ENCODE peak calls at places on chromosomes 6 and 20, in nine cellular contexts. One of them, this sample, is unnamed.
A peak's percentile ranks its signal among the peaks of the same experiment; 100 is the strongest.

GRCh38 chr6:89928604-89929003 is 34.3 kb downstream of the GJA10 start:
- ATAC-seq in aorta: no peak
- ATAC-seq in lower lobe of right lung: no peak
- ATAC-seq in activated CD8-positive, alpha-beta T cell treated with anti-CD3 and anti-CD28 coated beads for 36 hours: peak; percentile 44
- ATAC-seq in RWPE2: no peak
- ATAC-seq in memory B cell: no peak
- ATAC-seq in A549: peak; percentile 31
- ATAC-seq in effector memory CD8-positive, alpha-beta T cell: no peak
- ATAC-seq in upper lobe of left lung: no peak
- ATAC-seq in this sample: peak; percentile 65

GRCh38 chr6:82144852-82145332 is 102.7 kb downstream of the IBTK start:
- ATAC-seq in A549: peak; percentile 87
- ATAC-seq in memory B cell: no peak
- ATAC-seq in upper lobe of left lung: peak; percentile 67
- ATAC-seq in activated CD8-positive, alpha-beta T cell treated with anti-CD3 and anti-CD28 coated beads for 36 hours: no peak
- ATAC-seq in lower lobe of right lung: peak; percentile 67
- ATAC-seq in RWPE2: peak; percentile 84
- ATAC-seq in effector memory CD8-positive, alpha-beta T cell: no peak
- ATAC-seq in aorta: peak; percentile 81
- ATAC-seq in this sample: no peak

GRCh38 chr6:117481926-117482239 is 591 bp upstream of the DCBLD1 start:
- ATAC-seq in upper lobe of left lung: no peak
- ATAC-seq in lower lobe of right lung: no peak
- ATAC-seq in aorta: no peak
- ATAC-seq in effector memory CD8-positive, alpha-beta T cell: peak; percentile 4
- ATAC-seq in RWPE2: no peak
- ATAC-seq in A549: no peak
- ATAC-seq in memory B cell: peak; percentile 11
- ATAC-seq in activated CD8-positive, alpha-beta T cell treated with anti-CD3 and anti-CD28 coated beads for 36 hours: no peak
- ATAC-seq in this sample: no peak

GRCh38 chr6:22091424-22091948 is 205.3 kb downstream of the PRL start:
- ATAC-seq in aorta: no peak
- ATAC-seq in upper lobe of left lung: no peak
- ATAC-seq in RWPE2: no peak
- ATAC-seq in lower lobe of right lung: peak; percentile 23
- ATAC-seq in activated CD8-positive, alpha-beta T cell treated with anti-CD3 and anti-CD28 coated beads for 36 hours: peak; percentile 82
- ATAC-seq in A549: no peak
- ATAC-seq in memory B cell: no peak
- ATAC-seq in effector memory CD8-positive, alpha-beta T cell: no peak
- ATAC-seq in this sample: no peak

GRCh38 chr20:58659841-58660240 is 8.8 kb downstream of the STX16 start:
- ATAC-seq in memory B cell: no peak
- ATAC-seq in A549: no peak
- ATAC-seq in effector memory CD8-positive, alpha-beta T cell: peak; percentile 28
- ATAC-seq in RWPE2: peak; percentile 34
- ATAC-seq in lower lobe of right lung: no peak
- ATAC-seq in activated CD8-positive, alpha-beta T cell treated with anti-CD3 and anti-CD28 coated beads for 36 hours: peak; percentile 59
- ATAC-seq in upper lobe of left lung: no peak
- ATAC-seq in aorta: no peak
- ATAC-seq in this sample: no peak

GRCh38 chr6:41713650-41714291 is 21.6 kb downstream of the TFEB start:
- ATAC-seq in RWPE2: peak; percentile 62
- ATAC-seq in upper lobe of left lung: no peak
- ATAC-seq in aorta: peak; percentile 24
- ATAC-seq in lower lobe of right lung: peak; percentile 4
- ATAC-seq in activated CD8-positive, alpha-beta T cell treated with anti-CD3 and anti-CD28 coated beads for 36 hours: peak; percentile 72
- ATAC-seq in memory B cell: peak; percentile 32
- ATAC-seq in A549: peak; percentile 72
- ATAC-seq in effector memory CD8-positive, alpha-beta T cell: no peak
- ATAC-seq in this sample: peak; percentile 30

GRCh38 chr20:49825521-49826033 is 12.9 kb downstream of the SLC9A8 start:
- ATAC-seq in aorta: no peak
- ATAC-seq in upper lobe of left lung: peak; percentile 43
- ATAC-seq in A549: peak; percentile 44
- ATAC-seq in activated CD8-positive, alpha-beta T cell treated with anti-CD3 and anti-CD28 coated beads for 36 hours: no peak
- ATAC-seq in RWPE2: peak; percentile 11
- ATAC-seq in lower lobe of right lung: peak; percentile 93
- ATAC-seq in memory B cell: no peak
- ATAC-seq in effector memory CD8-positive, alpha-beta T cell: no peak
- ATAC-seq in this sample: no peak

GRCh38 chr20:21396921-21397340 is 395 bp downstream of the NKX2-4 start:
- ATAC-seq in A549: peak; percentile 65
- ATAC-seq in aorta: no peak
- ATAC-seq in activated CD8-positive, alpha-beta T cell treated with anti-CD3 and anti-CD28 coated beads for 36 hours: peak; percentile 34
- ATAC-seq in upper lobe of left lung: peak; percentile 19
- ATAC-seq in memory B cell: no peak
- ATAC-seq in lower lobe of right lung: peak; percentile 14
- ATAC-seq in RWPE2: no peak
- ATAC-seq in effector memory CD8-positive, alpha-beta T cell: peak; percentile 39
- ATAC-seq in this sample: no peak

GRCh38 chr6:106461084-106461483 is 100.6 kb downstream of the CRYBG1 start:
- ATAC-seq in A549: no peak
- ATAC-seq in activated CD8-positive, alpha-beta T cell treated with anti-CD3 and anti-CD28 coated beads for 36 hours: no peak
- ATAC-seq in upper lobe of left lung: no peak
- ATAC-seq in memory B cell: no peak
- ATAC-seq in lower lobe of right lung: no peak
- ATAC-seq in effector memory CD8-positive, alpha-beta T cell: no peak
- ATAC-seq in RWPE2: no peak
- ATAC-seq in aorta: no peak
- ATAC-seq in this sample: no peak

GRCh38 chr20:47127986-47128385 is 228.5 kb downstream of the ZMYND8 start:
- ATAC-seq in A549: no peak
- ATAC-seq in RWPE2: no peak
- ATAC-seq in effector memory CD8-positive, alpha-beta T cell: no peak
- ATAC-seq in upper lobe of left lung: no peak
- ATAC-seq in aorta: no peak
- ATAC-seq in activated CD8-positive, alpha-beta T cell treated with anti-CD3 and anti-CD28 coated beads for 36 hours: no peak
- ATAC-seq in lower lobe of right lung: no peak
- ATAC-seq in memory B cell: no peak
- ATAC-seq in this sample: no peak

GRCh38 chr6:154457881-154458284 is 52.6 kb downstream of the CNKSR3 start:
- ATAC-seq in RWPE2: no peak
- ATAC-seq in activated CD8-positive, alpha-beta T cell treated with anti-CD3 and anti-CD28 coated beads for 36 hours: no peak
- ATAC-seq in upper lobe of left lung: no peak
- ATAC-seq in effector memory CD8-positive, alpha-beta T cell: no peak
- ATAC-seq in lower lobe of right lung: no peak
- ATAC-seq in memory B cell: no peak
- ATAC-seq in A549: no peak
- ATAC-seq in aorta: no peak
- ATAC-seq in this sample: no peak

GRCh38 chr6:37155394-37156312 is 14.3 kb upstream of the PIM1 start:
- ATAC-seq in upper lobe of left lung: no peak
- ATAC-seq in effector memory CD8-positive, alpha-beta T cell: peak; percentile 74
- ATAC-seq in RWPE2: no peak
- ATAC-seq in memory B cell: peak; percentile 94
- ATAC-seq in lower lobe of right lung: peak; percentile 45
- ATAC-seq in activated CD8-positive, alpha-beta T cell treated with anti-CD3 and anti-CD28 coated beads for 36 hours: peak; percentile 87
- ATAC-seq in A549: no peak
- ATAC-seq in aorta: no peak
- ATAC-seq in this sample: peak; percentile 92

GRCh38 chr20:2918096-2919049 is 45.1 kb downstream of the PTPRA start:
- ATAC-seq in upper lobe of left lung: no peak
- ATAC-seq in A549: no peak
- ATAC-seq in activated CD8-positive, alpha-beta T cell treated with anti-CD3 and anti-CD28 coated beads for 36 hours: no peak
- ATAC-seq in memory B cell: no peak
- ATAC-seq in RWPE2: no peak
- ATAC-seq in effector memory CD8-positive, alpha-beta T cell: no peak
- ATAC-seq in aorta: no peak
- ATAC-seq in lower lobe of right lung: no peak
- ATAC-seq in this sample: no peak

GRCh38 chr6:142855877-142856606 is 88.9 kb downstream of the HIVEP2 start:
- ATAC-seq in activated CD8-positive, alpha-beta T cell treated with anti-CD3 and anti-CD28 coated beads for 36 hours: peak; percentile 40
- ATAC-seq in A549: no peak
- ATAC-seq in lower lobe of right lung: no peak
- ATAC-seq in effector memory CD8-positive, alpha-beta T cell: peak; percentile 11
- ATAC-seq in RWPE2: no peak
- ATAC-seq in upper lobe of left lung: no peak
- ATAC-seq in memory B cell: peak; percentile 7
- ATAC-seq in aorta: no peak
- ATAC-seq in this sample: peak; percentile 68

GRCh38 chr6:36443951-36444428 is 1.2 kb downstream of the KCTD20 start:
- ATAC-seq in upper lobe of left lung: no peak
- ATAC-seq in memory B cell: no peak
- ATAC-seq in activated CD8-positive, alpha-beta T cell treated with anti-CD3 and anti-CD28 coated beads for 36 hours: no peak
- ATAC-seq in RWPE2: peak; percentile 46
- ATAC-seq in effector memory CD8-positive, alpha-beta T cell: no peak
- ATAC-seq in aorta: no peak
- ATAC-seq in lower lobe of right lung: no peak
- ATAC-seq in A549: peak; percentile 60
- ATAC-seq in this sample: no peak

GRCh38 chr6:118783931-118784528 is 109.9 kb upstream of the ASF1A start:
- ATAC-seq in upper lobe of left lung: no peak
- ATAC-seq in memory B cell: no peak
- ATAC-seq in lower lobe of right lung: peak; percentile 19
- ATAC-seq in RWPE2: peak; percentile 45
- ATAC-seq in activated CD8-positive, alpha-beta T cell treated with anti-CD3 and anti-CD28 coated beads for 36 hours: no peak
- ATAC-seq in A549: no peak
- ATAC-seq in aorta: no peak
- ATAC-seq in effector memory CD8-positive, alpha-beta T cell: no peak
- ATAC-seq in this sample: no peak

GRCh38 chr20:59331721-59332329 is 31.4 kb downstream of the EDN3 start:
- ATAC-seq in lower lobe of right lung: no peak
- ATAC-seq in memory B cell: no peak
- ATAC-seq in A549: no peak
- ATAC-seq in RWPE2: no peak
- ATAC-seq in upper lobe of left lung: no peak
- ATAC-seq in effector memory CD8-positive, alpha-beta T cell: no peak
- ATAC-seq in activated CD8-positive, alpha-beta T cell treated with anti-CD3 and anti-CD28 coated beads for 36 hours: no peak
- ATAC-seq in aorta: no peak
- ATAC-seq in this sample: no peak

GRCh38 chr6:165674155-165675029 is 11.4 kb upstream of the PDE10A start:
- ATAC-seq in RWPE2: no peak
- ATAC-seq in A549: no peak
- ATAC-seq in upper lobe of left lung: no peak
- ATAC-seq in aorta: no peak
- ATAC-seq in memory B cell: no peak
- ATAC-seq in effector memory CD8-positive, alpha-beta T cell: no peak
- ATAC-seq in lower lobe of right lung: no peak
- ATAC-seq in activated CD8-positive, alpha-beta T cell treated with anti-CD3 and anti-CD28 coated beads for 36 hours: no peak
- ATAC-seq in this sample: no peak

GRCh38 chr6:43842231-43842794 is 72.3 kb downstream of the VEGFA start:
- ATAC-seq in A549: no peak
- ATAC-seq in effector memory CD8-positive, alpha-beta T cell: no peak
- ATAC-seq in lower lobe of right lung: no peak
- ATAC-seq in upper lobe of left lung: no peak
- ATAC-seq in aorta: no peak
- ATAC-seq in activated CD8-positive, alpha-beta T cell treated with anti-CD3 and anti-CD28 coated beads for 36 hours: no peak
- ATAC-seq in memory B cell: no peak
- ATAC-seq in RWPE2: no peak
- ATAC-seq in this sample: no peak

GRCh38 chr6:127328043-127328442 is 15.4 kb downstream of the ECHDC1 start:
- ATAC-seq in aorta: no peak
- ATAC-seq in A549: no peak
- ATAC-seq in activated CD8-positive, alpha-beta T cell treated with anti-CD3 and anti-CD28 coated beads for 36 hours: no peak
- ATAC-seq in memory B cell: no peak
- ATAC-seq in effector memory CD8-positive, alpha-beta T cell: no peak
- ATAC-seq in RWPE2: no peak
- ATAC-seq in upper lobe of left lung: no peak
- ATAC-seq in lower lobe of right lung: no peak
- ATAC-seq in this sample: no peak

GRCh38 chr20:46056970-46057855 is 28.2 kb downstream of the SLC12A5 start:
- ATAC-seq in effector memory CD8-positive, alpha-beta T cell: no peak
- ATAC-seq in upper lobe of left lung: peak; percentile 55
- ATAC-seq in lower lobe of right lung: peak; percentile 9
- ATAC-seq in RWPE2: peak; percentile 22
- ATAC-seq in aorta: peak; percentile 58
- ATAC-seq in memory B cell: no peak
- ATAC-seq in A549: no peak
- ATAC-seq in activated CD8-positive, alpha-beta T cell treated with anti-CD3 and anti-CD28 coated beads for 36 hours: no peak
- ATAC-seq in this sample: no peak

GRCh38 chr6:54873589-54873988 is 27.0 kb downstream of the FAM83B start:
- ATAC-seq in upper lobe of left lung: no peak
- ATAC-seq in activated CD8-positive, alpha-beta T cell treated with anti-CD3 and anti-CD28 coated beads for 36 hours: no peak
- ATAC-seq in aorta: no peak
- ATAC-seq in lower lobe of right lung: no peak
- ATAC-seq in A549: no peak
- ATAC-seq in memory B cell: no peak
- ATAC-seq in effector memory CD8-positive, alpha-beta T cell: no peak
- ATAC-seq in RWPE2: no peak
- ATAC-seq in this sample: no peak

GRCh38 chr6:40523505-40524172 is 63.5 kb downstream of the LRFN2 start:
- ATAC-seq in upper lobe of left lung: no peak
- ATAC-seq in memory B cell: no peak
- ATAC-seq in aorta: no peak
- ATAC-seq in lower lobe of right lung: no peak
- ATAC-seq in activated CD8-positive, alpha-beta T cell treated with anti-CD3 and anti-CD28 coated beads for 36 hours: no peak
- ATAC-seq in RWPE2: peak; percentile 38
- ATAC-seq in A549: no peak
- ATAC-seq in effector memory CD8-positive, alpha-beta T cell: no peak
- ATAC-seq in this sample: no peak

GRCh38 chr6:128068110-128068460 is 167.2 kb upstream of the THEMIS start:
- ATAC-seq in RWPE2: no peak
- ATAC-seq in activated CD8-positive, alpha-beta T cell treated with anti-CD3 and anti-CD28 coated beads for 36 hours: no peak
- ATAC-seq in aorta: no peak
- ATAC-seq in upper lobe of left lung: no peak
- ATAC-seq in memory B cell: no peak
- ATAC-seq in A549: no peak
- ATAC-seq in lower lobe of right lung: peak; percentile 56
- ATAC-seq in effector memory CD8-positive, alpha-beta T cell: no peak
- ATAC-seq in this sample: no peak

GRCh38 chr6:142846883-142847287 is 98.1 kb downstream of the HIVEP2 start:
- ATAC-seq in aorta: peak; percentile 75
- ATAC-seq in activated CD8-positive, alpha-beta T cell treated with anti-CD3 and anti-CD28 coated beads for 36 hours: no peak
- ATAC-seq in lower lobe of right lung: peak; percentile 26
- ATAC-seq in A549: peak; percentile 44
- ATAC-seq in RWPE2: peak; percentile 78
- ATAC-seq in upper lobe of left lung: peak; percentile 73
- ATAC-seq in memory B cell: no peak
- ATAC-seq in effector memory CD8-positive, alpha-beta T cell: no peak
- ATAC-seq in this sample: no peak

GRCh38 chr6:72702421-72702820 is 80.6 kb downstream of the KCNQ5 start:
- ATAC-seq in lower lobe of right lung: no peak
- ATAC-seq in A549: no peak
- ATAC-seq in effector memory CD8-positive, alpha-beta T cell: no peak
- ATAC-seq in memory B cell: no peak
- ATAC-seq in RWPE2: no peak
- ATAC-seq in upper lobe of left lung: no peak
- ATAC-seq in activated CD8-positive, alpha-beta T cell treated with anti-CD3 and anti-CD28 coated beads for 36 hours: no peak
- ATAC-seq in aorta: no peak
- ATAC-seq in this sample: no peak

GRCh38 chr6:107490568-107491058 is 696 bp downstream of the SOBP start:
- ATAC-seq in RWPE2: peak; percentile 5
- ATAC-seq in activated CD8-positive, alpha-beta T cell treated with anti-CD3 and anti-CD28 coated beads for 36 hours: peak; percentile 12
- ATAC-seq in upper lobe of left lung: peak; percentile 1
- ATAC-seq in aorta: no peak
- ATAC-seq in memory B cell: peak; percentile 11
- ATAC-seq in effector memory CD8-positive, alpha-beta T cell: peak; percentile 12
- ATAC-seq in A549: peak; percentile 25
- ATAC-seq in lower lobe of right lung: peak; percentile 12
- ATAC-seq in this sample: no peak

GRCh38 chr6:105624055-105624454 is 221.2 kb upstream of the PREP start:
- ATAC-seq in activated CD8-positive, alpha-beta T cell treated with anti-CD3 and anti-CD28 coated beads for 36 hours: no peak
- ATAC-seq in memory B cell: no peak
- ATAC-seq in aorta: no peak
- ATAC-seq in RWPE2: no peak
- ATAC-seq in lower lobe of right lung: no peak
- ATAC-seq in upper lobe of left lung: no peak
- ATAC-seq in effector memory CD8-positive, alpha-beta T cell: no peak
- ATAC-seq in A549: no peak
- ATAC-seq in this sample: no peak

GRCh38 chr20:53201588-53201987 is 229.4 kb downstream of the TSHZ2 start:
- ATAC-seq in aorta: no peak
- ATAC-seq in upper lobe of left lung: no peak
- ATAC-seq in lower lobe of right lung: no peak
- ATAC-seq in memory B cell: no peak
- ATAC-seq in A549: no peak
- ATAC-seq in effector memory CD8-positive, alpha-beta T cell: no peak
- ATAC-seq in activated CD8-positive, alpha-beta T cell treated with anti-CD3 and anti-CD28 coated beads for 36 hours: no peak
- ATAC-seq in RWPE2: peak; percentile 9
- ATAC-seq in this sample: no peak

GRCh38 chr20:49534314-49534713 is 33.6 kb downstream of the PTGIS start:
- ATAC-seq in aorta: peak; percentile 76
- ATAC-seq in activated CD8-positive, alpha-beta T cell treated with anti-CD3 and anti-CD28 coated beads for 36 hours: peak; percentile 76
- ATAC-seq in lower lobe of right lung: peak; percentile 86
- ATAC-seq in A549: peak; percentile 91
- ATAC-seq in effector memory CD8-positive, alpha-beta T cell: peak; percentile 81
- ATAC-seq in RWPE2: peak; percentile 75
- ATAC-seq in memory B cell: peak; percentile 77
- ATAC-seq in upper lobe of left lung: peak; percentile 82
- ATAC-seq in this sample: peak; percentile 49

GRCh38 chr20:33521461-33521860 is 31.6 kb downstream of the CBFA2T2 start:
- ATAC-seq in A549: no peak
- ATAC-seq in memory B cell: no peak
- ATAC-seq in RWPE2: no peak
- ATAC-seq in lower lobe of right lung: no peak
- ATAC-seq in effector memory CD8-positive, alpha-beta T cell: no peak
- ATAC-seq in activated CD8-positive, alpha-beta T cell treated with anti-CD3 and anti-CD28 coated beads for 36 hours: no peak
- ATAC-seq in upper lobe of left lung: no peak
- ATAC-seq in aorta: no peak
- ATAC-seq in this sample: no peak